ENCODE peak calls at places on chromosomes 1 and 21, in ten cellular contexts. One of them, this sample, is unnamed.

GRCh38 chr1:157994704-157995540 is 1.5 kb downstream of the KIRREL1 start:
- DNase-seq in stomach: no peak
- DNase-seq in psoas muscle: peak
- DNase-seq in testis: peak
- DNase-seq in prostate gland: no peak
- DNase-seq in heart left ventricle: no peak
- DNase-seq in cardiac fibroblast: peak
- DNase-seq in fibroblast of the aortic adventitia: peak
- DNase-seq in lower leg skin: peak
- DNase-seq in fibroblast of villous mesenchyme: no peak
- DNase-seq in this sample: peak

GRCh38 chr21:43611598-43612369 is 47.5 kb downstream of the HSF2BP start:
- DNase-seq in prostate gland: peak
- DNase-seq in fibroblast of the aortic adventitia: peak
- DNase-seq in fibroblast of villous mesenchyme: peak
- DNase-seq in testis: peak
- DNase-seq in psoas muscle: peak
- DNase-seq in stomach: peak
- DNase-seq in cardiac fibroblast: peak
- DNase-seq in heart left ventricle: peak
- DNase-seq in lower leg skin: no peak
- DNase-seq in this sample: peak

GRCh38 chr1:19353596-19353995 is 41.5 kb downstream of the SLC66A1 start:
- DNase-seq in heart left ventricle: no peak
- DNase-seq in prostate gland: no peak
- DNase-seq in fibroblast of villous mesenchyme: no peak
- DNase-seq in psoas muscle: no peak
- DNase-seq in lower leg skin: no peak
- DNase-seq in fibroblast of the aortic adventitia: no peak
- DNase-seq in cardiac fibroblast: no peak
- DNase-seq in testis: no peak
- DNase-seq in stomach: no peak
- DNase-seq in this sample: no peak

GRCh38 chr1:3587133-3587733 is 24.1 kb downstream of the MEGF6 start:
- DNase-seq in testis: no peak
- DNase-seq in fibroblast of the aortic adventitia: no peak
- DNase-seq in stomach: peak
- DNase-seq in psoas muscle: no peak
- DNase-seq in fibroblast of villous mesenchyme: no peak
- DNase-seq in cardiac fibroblast: no peak
- DNase-seq in heart left ventricle: no peak
- DNase-seq in lower leg skin: no peak
- DNase-seq in prostate gland: no peak
- DNase-seq in this sample: peak

GRCh38 chr1:109399326-109399957 is 1.7 kb upstream of the SORT1 start:
- DNase-seq in fibroblast of villous mesenchyme: peak
- DNase-seq in testis: peak
- DNase-seq in prostate gland: peak
- DNase-seq in cardiac fibroblast: peak
- DNase-seq in stomach: no peak
- DNase-seq in lower leg skin: no peak
- DNase-seq in psoas muscle: no peak
- DNase-seq in heart left ventricle: no peak
- DNase-seq in fibroblast of the aortic adventitia: peak
- DNase-seq in this sample: peak

GRCh38 chr1:32438136-32438535 is 26.7 kb upstream of the ZBTB8B start:
- DNase-seq in stomach: no peak
- DNase-seq in prostate gland: no peak
- DNase-seq in lower leg skin: no peak
- DNase-seq in fibroblast of the aortic adventitia: no peak
- DNase-seq in testis: no peak
- DNase-seq in heart left ventricle: no peak
- DNase-seq in psoas muscle: no peak
- DNase-seq in fibroblast of villous mesenchyme: no peak
- DNase-seq in cardiac fibroblast: no peak
- DNase-seq in this sample: no peak

GRCh38 chr1:32733573-32734321 is 31.2 kb upstream of the SYNC start:
- DNase-seq in lower leg skin: no peak
- DNase-seq in testis: no peak
- DNase-seq in heart left ventricle: peak
- DNase-seq in cardiac fibroblast: peak
- DNase-seq in fibroblast of villous mesenchyme: no peak
- DNase-seq in prostate gland: no peak
- DNase-seq in fibroblast of the aortic adventitia: no peak
- DNase-seq in stomach: no peak
- DNase-seq in psoas muscle: peak
- DNase-seq in this sample: no peak

GRCh38 chr1:204376919-204377799 is 17.4 kb upstream of the PLEKHA6 start:
- DNase-seq in heart left ventricle: no peak
- DNase-seq in psoas muscle: no peak
- DNase-seq in lower leg skin: no peak
- DNase-seq in fibroblast of the aortic adventitia: no peak
- DNase-seq in testis: no peak
- DNase-seq in cardiac fibroblast: no peak
- DNase-seq in prostate gland: no peak
- DNase-seq in fibroblast of villous mesenchyme: no peak
- DNase-seq in stomach: peak
- DNase-seq in this sample: no peak

GRCh38 chr1:208203848-208204609 is 40.2 kb downstream of the PLXNA2 start:
- DNase-seq in lower leg skin: no peak
- DNase-seq in psoas muscle: no peak
- DNase-seq in stomach: no peak
- DNase-seq in fibroblast of villous mesenchyme: no peak
- DNase-seq in prostate gland: no peak
- DNase-seq in heart left ventricle: no peak
- DNase-seq in testis: no peak
- DNase-seq in fibroblast of the aortic adventitia: peak
- DNase-seq in cardiac fibroblast: peak
- DNase-seq in this sample: peak

GRCh38 chr1:235079443-235079967 is 49.1 kb downstream of the TOMM20 start:
- DNase-seq in prostate gland: peak
- DNase-seq in fibroblast of villous mesenchyme: no peak
- DNase-seq in psoas muscle: peak
- DNase-seq in stomach: peak
- DNase-seq in lower leg skin: no peak
- DNase-seq in cardiac fibroblast: no peak
- DNase-seq in heart left ventricle: no peak
- DNase-seq in fibroblast of the aortic adventitia: no peak
- DNase-seq in testis: no peak
- DNase-seq in this sample: no peak

GRCh38 chr1:225875044-225875822 is 6.9 kb downstream of the TMEM63A start:
- DNase-seq in psoas muscle: no peak
- DNase-seq in fibroblast of the aortic adventitia: no peak
- DNase-seq in testis: no peak
- DNase-seq in lower leg skin: no peak
- DNase-seq in heart left ventricle: no peak
- DNase-seq in fibroblast of villous mesenchyme: no peak
- DNase-seq in cardiac fibroblast: no peak
- DNase-seq in stomach: peak
- DNase-seq in prostate gland: peak
- DNase-seq in this sample: no peak

GRCh38 chr1:207221934-207222351 is 99.5 kb upstream of the CD55 start:
- DNase-seq in lower leg skin: no peak
- DNase-seq in stomach: no peak
- DNase-seq in fibroblast of villous mesenchyme: no peak
- DNase-seq in cardiac fibroblast: no peak
- DNase-seq in psoas muscle: no peak
- DNase-seq in fibroblast of the aortic adventitia: no peak
- DNase-seq in heart left ventricle: no peak
- DNase-seq in prostate gland: no peak
- DNase-seq in testis: no peak
- DNase-seq in this sample: no peak

GRCh38 chr1:248853668-248854375 is 5.1 kb downstream of the ZNF692 start:
- DNase-seq in lower leg skin: no peak
- DNase-seq in psoas muscle: no peak
- DNase-seq in testis: no peak
- DNase-seq in fibroblast of the aortic adventitia: no peak
- DNase-seq in cardiac fibroblast: no peak
- DNase-seq in prostate gland: no peak
- DNase-seq in heart left ventricle: no peak
- DNase-seq in fibroblast of villous mesenchyme: no peak
- DNase-seq in stomach: no peak
- DNase-seq in this sample: no peak

GRCh38 chr21:45409466-45410150 is 4.6 kb downstream of the COL18A1 start:
- DNase-seq in fibroblast of the aortic adventitia: no peak
- DNase-seq in stomach: no peak
- DNase-seq in prostate gland: peak
- DNase-seq in psoas muscle: peak
- DNase-seq in cardiac fibroblast: no peak
- DNase-seq in lower leg skin: no peak
- DNase-seq in heart left ventricle: peak
- DNase-seq in testis: no peak
- DNase-seq in fibroblast of villous mesenchyme: no peak
- DNase-seq in this sample: no peak

GRCh38 chr1:114033219-114033706 is 54.0 kb downstream of the OLFML3 start:
- DNase-seq in psoas muscle: no peak
- DNase-seq in testis: no peak
- DNase-seq in fibroblast of villous mesenchyme: no peak
- DNase-seq in lower leg skin: no peak
- DNase-seq in stomach: no peak
- DNase-seq in prostate gland: no peak
- DNase-seq in cardiac fibroblast: peak
- DNase-seq in fibroblast of the aortic adventitia: no peak
- DNase-seq in heart left ventricle: no peak
- DNase-seq in this sample: peak
- TF ChIP-seq CTCF in psoas muscle: peak
- TF ChIP-seq CTCF in testis: peak
- TF ChIP-seq CTCF in fibroblast of villous mesenchyme: peak
- TF ChIP-seq CTCF in lower leg skin: no peak
- TF ChIP-seq CTCF in stomach: peak
- TF ChIP-seq CTCF in prostate gland: no peak
- TF ChIP-seq CTCF in cardiac fibroblast: peak
- TF ChIP-seq CTCF in fibroblast of the aortic adventitia: peak
- TF ChIP-seq CTCF in heart left ventricle: peak
- TF ChIP-seq CTCF in this sample: peak

DNA sequence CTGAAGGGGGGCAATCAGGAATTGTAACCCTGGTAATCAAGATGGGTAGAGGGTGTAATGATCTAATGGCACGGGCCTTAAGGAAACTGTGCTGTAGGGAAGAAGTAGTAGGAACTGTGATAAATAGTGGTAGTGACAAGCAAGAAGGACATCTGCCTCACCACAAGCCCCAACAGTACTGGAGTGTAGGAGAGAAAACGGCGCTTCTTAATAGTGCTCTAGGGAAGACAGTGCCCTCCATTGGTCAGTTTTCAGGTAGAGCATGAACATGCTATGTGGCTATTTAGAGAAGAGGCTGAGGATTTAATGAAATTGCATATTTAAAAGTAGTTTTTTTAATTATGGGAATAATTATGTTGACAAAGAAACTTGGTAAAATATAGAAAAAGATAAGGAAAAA is 32.2 kb downstream of the SLC30A7 start:
- DNase-seq in psoas muscle: no peak
- DNase-seq in cardiac fibroblast: no peak
- DNase-seq in stomach: no peak
- DNase-seq in prostate gland: no peak
- DNase-seq in fibroblast of the aortic adventitia: no peak
- DNase-seq in lower leg skin: no peak
- DNase-seq in testis: no peak
- DNase-seq in fibroblast of villous mesenchyme: no peak
- DNase-seq in heart left ventricle: no peak
- DNase-seq in this sample: peak
- TF ChIP-seq CTCF in psoas muscle: no peak
- TF ChIP-seq CTCF in cardiac fibroblast: no peak
- TF ChIP-seq CTCF in stomach: no peak
- TF ChIP-seq CTCF in prostate gland: no peak
- TF ChIP-seq CTCF in fibroblast of the aortic adventitia: no peak
- TF ChIP-seq CTCF in lower leg skin: no peak
- TF ChIP-seq CTCF in testis: no peak
- TF ChIP-seq CTCF in fibroblast of villous mesenchyme: no peak
- TF ChIP-seq CTCF in heart left ventricle: no peak
- TF ChIP-seq CTCF in this sample: peak

GRCh38 chr1:218983433-218983832 is 190.2 kb upstream of the LYPLAL1 start:
- DNase-seq in prostate gland: no peak
- DNase-seq in lower leg skin: no peak
- DNase-seq in fibroblast of villous mesenchyme: no peak
- DNase-seq in cardiac fibroblast: no peak
- DNase-seq in testis: no peak
- DNase-seq in stomach: no peak
- DNase-seq in psoas muscle: no peak
- DNase-seq in fibroblast of the aortic adventitia: no peak
- DNase-seq in heart left ventricle: no peak
- DNase-seq in this sample: no peak

GRCh38 chr1:218985424-218985823 is 188.3 kb upstream of the LYPLAL1 start:
- DNase-seq in testis: no peak
- DNase-seq in heart left ventricle: no peak
- DNase-seq in stomach: no peak
- DNase-seq in cardiac fibroblast: no peak
- DNase-seq in fibroblast of the aortic adventitia: no peak
- DNase-seq in psoas muscle: no peak
- DNase-seq in fibroblast of villous mesenchyme: no peak
- DNase-seq in lower leg skin: no peak
- DNase-seq in prostate gland: no peak
- DNase-seq in this sample: no peak

GRCh38 chr1:218986816-218987215 is 186.9 kb upstream of the LYPLAL1 start:
- DNase-seq in psoas muscle: no peak
- DNase-seq in testis: no peak
- DNase-seq in fibroblast of the aortic adventitia: no peak
- DNase-seq in prostate gland: no peak
- DNase-seq in lower leg skin: no peak
- DNase-seq in cardiac fibroblast: no peak
- DNase-seq in stomach: no peak
- DNase-seq in heart left ventricle: no peak
- DNase-seq in fibroblast of villous mesenchyme: no peak
- DNase-seq in this sample: no peak

GRCh38 chr1:218982482-218982881 is 191.2 kb upstream of the LYPLAL1 start:
- DNase-seq in prostate gland: no peak
- DNase-seq in stomach: no peak
- DNase-seq in testis: no peak
- DNase-seq in cardiac fibroblast: no peak
- DNase-seq in lower leg skin: no peak
- DNase-seq in heart left ventricle: no peak
- DNase-seq in psoas muscle: no peak
- DNase-seq in fibroblast of the aortic adventitia: no peak
- DNase-seq in fibroblast of villous mesenchyme: no peak
- DNase-seq in this sample: no peak

GRCh38 chr1:218983848-218984247 is 189.8 kb upstream of the LYPLAL1 start:
- DNase-seq in heart left ventricle: no peak
- DNase-seq in lower leg skin: no peak
- DNase-seq in cardiac fibroblast: no peak
- DNase-seq in prostate gland: no peak
- DNase-seq in psoas muscle: no peak
- DNase-seq in testis: no peak
- DNase-seq in fibroblast of villous mesenchyme: no peak
- DNase-seq in stomach: no peak
- DNase-seq in fibroblast of the aortic adventitia: no peak
- DNase-seq in this sample: no peak
- TF ChIP-seq CTCF in heart left ventricle: no peak
- TF ChIP-seq CTCF in lower leg skin: no peak
- TF ChIP-seq CTCF in cardiac fibroblast: peak
- TF ChIP-seq CTCF in prostate gland: no peak
- TF ChIP-seq CTCF in psoas muscle: no peak
- TF ChIP-seq CTCF in testis: no peak
- TF ChIP-seq CTCF in fibroblast of villous mesenchyme: peak
- TF ChIP-seq CTCF in stomach: no peak
- TF ChIP-seq CTCF in fibroblast of the aortic adventitia: no peak
- TF ChIP-seq CTCF in this sample: peak

DNA sequence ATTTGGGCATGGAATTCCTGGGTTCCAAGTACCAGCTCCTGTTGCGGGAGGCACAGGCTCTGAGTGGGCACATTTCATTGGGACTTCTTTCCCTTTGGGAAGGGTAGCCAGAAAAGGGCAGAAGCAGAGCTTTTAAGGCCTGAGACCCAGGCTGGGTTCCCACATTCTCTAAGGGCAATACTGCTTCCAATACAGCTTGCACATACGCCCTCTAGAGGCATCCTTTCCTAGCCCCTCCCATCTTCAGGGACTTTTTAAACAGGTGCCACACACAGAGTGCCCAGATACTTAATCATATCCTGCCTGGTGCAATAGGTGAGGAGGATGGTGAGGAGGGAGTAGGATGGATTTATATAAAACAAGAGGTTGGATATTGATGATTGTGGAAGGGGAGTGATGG is 5.7 kb downstream of the GPR88 start:
- DNase-seq in heart left ventricle: no peak
- DNase-seq in fibroblast of villous mesenchyme: no peak
- DNase-seq in fibroblast of the aortic adventitia: no peak
- DNase-seq in lower leg skin: no peak
- DNase-seq in prostate gland: no peak
- DNase-seq in testis: no peak
- DNase-seq in cardiac fibroblast: no peak
- DNase-seq in psoas muscle: peak
- DNase-seq in stomach: no peak
- DNase-seq in this sample: no peak
- TF ChIP-seq CTCF in heart left ventricle: no peak
- TF ChIP-seq CTCF in fibroblast of villous mesenchyme: peak
- TF ChIP-seq CTCF in fibroblast of the aortic adventitia: peak
- TF ChIP-seq CTCF in lower leg skin: no peak
- TF ChIP-seq CTCF in prostate gland: no peak
- TF ChIP-seq CTCF in testis: no peak
- TF ChIP-seq CTCF in cardiac fibroblast: peak
- TF ChIP-seq CTCF in psoas muscle: no peak
- TF ChIP-seq CTCF in stomach: no peak
- TF ChIP-seq CTCF in this sample: peak